ENCODE peak calls at places on chromosomes 7 and 10, in eight cellular contexts. One of them, this sample, is unnamed.

GRCh38 chr7:84073476-84073875 is 121.1 kb downstream of the SEMA3A start:
- DNase-seq in vagina: no peak
- DNase-seq in iris pigment epithelial cell: peak; percentile 71
- DNase-seq in GM06990: no peak
- DNase-seq in mesendoderm: peak; percentile 33
- DNase-seq in RCC 7860: no peak
- DNase-seq in Calu3: no peak
- DNase-seq in stimulated activated CD4-positive, alpha-beta T cell treated with anti-CD3 and anti-CD28 coated beads, Interleukin-1b, Interleukin-23, amount 100 ng/mL, for 24 hours: no peak
- DNase-seq in this sample: no peak

GRCh38 chr10:126199221-126199998 is 188.9 kb downstream of the ADAM12 start:
- DNase-seq in vagina: no peak
- DNase-seq in iris pigment epithelial cell: peak; percentile 94
- DNase-seq in GM06990: no peak
- DNase-seq in mesendoderm: no peak
- DNase-seq in RCC 7860: peak; percentile 99
- DNase-seq in Calu3: no peak
- DNase-seq in stimulated activated CD4-positive, alpha-beta T cell treated with anti-CD3 and anti-CD28 coated beads, Interleukin-1b, Interleukin-23, amount 100 ng/mL, for 24 hours: no peak
- DNase-seq in this sample: no peak

GRCh38 chr7:134419875-134420274 is 39.0 kb downstream of the AKR1B1 start:
- DNase-seq in vagina: no peak
- DNase-seq in iris pigment epithelial cell: no peak
- DNase-seq in GM06990: no peak
- DNase-seq in mesendoderm: no peak
- DNase-seq in RCC 7860: no peak
- DNase-seq in Calu3: no peak
- DNase-seq in stimulated activated CD4-positive, alpha-beta T cell treated with anti-CD3 and anti-CD28 coated beads, Interleukin-1b, Interleukin-23, amount 100 ng/mL, for 24 hours: no peak
- DNase-seq in this sample: no peak

GRCh38 chr10:123718544-123719060 is 52.4 kb downstream of the GPR26 start:
- DNase-seq in vagina: no peak
- DNase-seq in iris pigment epithelial cell: no peak
- DNase-seq in GM06990: no peak
- DNase-seq in mesendoderm: no peak
- DNase-seq in RCC 7860: no peak
- DNase-seq in Calu3: no peak
- DNase-seq in stimulated activated CD4-positive, alpha-beta T cell treated with anti-CD3 and anti-CD28 coated beads, Interleukin-1b, Interleukin-23, amount 100 ng/mL, for 24 hours: no peak
- DNase-seq in this sample: no peak

GRCh38 chr7:142461437-142461836 is 203.6 kb upstream of the PRSS58 start:
- DNase-seq in vagina: no peak
- DNase-seq in iris pigment epithelial cell: peak; percentile 91
- DNase-seq in GM06990: no peak
- DNase-seq in mesendoderm: no peak
- DNase-seq in RCC 7860: peak; percentile 35
- DNase-seq in Calu3: no peak
- DNase-seq in stimulated activated CD4-positive, alpha-beta T cell treated with anti-CD3 and anti-CD28 coated beads, Interleukin-1b, Interleukin-23, amount 100 ng/mL, for 24 hours: no peak
- DNase-seq in this sample: no peak

GRCh38 chr10:14904316-14904732 is 25.7 kb downstream of the SUV39H2 start:
- DNase-seq in vagina: no peak
- DNase-seq in iris pigment epithelial cell: peak; percentile 30
- DNase-seq in GM06990: no peak
- DNase-seq in mesendoderm: peak; percentile 46
- DNase-seq in RCC 7860: peak; percentile 24
- DNase-seq in Calu3: peak; percentile 30
- DNase-seq in stimulated activated CD4-positive, alpha-beta T cell treated with anti-CD3 and anti-CD28 coated beads, Interleukin-1b, Interleukin-23, amount 100 ng/mL, for 24 hours: no peak
- DNase-seq in this sample: peak; percentile 42

GRCh38 chr10:31464552-31464951 is 145.5 kb downstream of the ZEB1 start:
- DNase-seq in vagina: no peak
- DNase-seq in iris pigment epithelial cell: no peak
- DNase-seq in GM06990: no peak
- DNase-seq in mesendoderm: no peak
- DNase-seq in RCC 7860: no peak
- DNase-seq in Calu3: no peak
- DNase-seq in stimulated activated CD4-positive, alpha-beta T cell treated with anti-CD3 and anti-CD28 coated beads, Interleukin-1b, Interleukin-23, amount 100 ng/mL, for 24 hours: no peak
- DNase-seq in this sample: no peak

GRCh38 chr10:60426425-60426824 is 36.8 kb upstream of the ANK3 start:
- DNase-seq in vagina: no peak
- DNase-seq in iris pigment epithelial cell: peak; percentile 95
- DNase-seq in GM06990: no peak
- DNase-seq in mesendoderm: no peak
- DNase-seq in RCC 7860: peak; percentile 26
- DNase-seq in Calu3: peak; percentile 26
- DNase-seq in stimulated activated CD4-positive, alpha-beta T cell treated with anti-CD3 and anti-CD28 coated beads, Interleukin-1b, Interleukin-23, amount 100 ng/mL, for 24 hours: no peak
- DNase-seq in this sample: no peak

GRCh38 chr10:28254290-28254985 is 48.4 kb downstream of the MPP7 start:
- DNase-seq in vagina: no peak
- DNase-seq in iris pigment epithelial cell: peak; percentile 57
- DNase-seq in GM06990: no peak
- DNase-seq in mesendoderm: peak; percentile 55
- DNase-seq in RCC 7860: peak; percentile 35
- DNase-seq in Calu3: no peak
- DNase-seq in stimulated activated CD4-positive, alpha-beta T cell treated with anti-CD3 and anti-CD28 coated beads, Interleukin-1b, Interleukin-23, amount 100 ng/mL, for 24 hours: no peak
- DNase-seq in this sample: no peak

GRCh38 chr10:117552156-117552620 is 9.6 kb downstream of the EMX2 start:
- DNase-seq in vagina: no peak
- DNase-seq in iris pigment epithelial cell: peak; percentile 42
- DNase-seq in GM06990: no peak
- DNase-seq in mesendoderm: peak; percentile 56
- DNase-seq in RCC 7860: no peak
- DNase-seq in Calu3: no peak
- DNase-seq in stimulated activated CD4-positive, alpha-beta T cell treated with anti-CD3 and anti-CD28 coated beads, Interleukin-1b, Interleukin-23, amount 100 ng/mL, for 24 hours: no peak
- DNase-seq in this sample: no peak

GRCh38 chr10:128137877-128138276 is 11.7 kb upstream of the MKI67 start:
- DNase-seq in vagina: no peak
- DNase-seq in iris pigment epithelial cell: no peak
- DNase-seq in GM06990: no peak
- DNase-seq in mesendoderm: no peak
- DNase-seq in RCC 7860: no peak
- DNase-seq in Calu3: no peak
- DNase-seq in stimulated activated CD4-positive, alpha-beta T cell treated with anti-CD3 and anti-CD28 coated beads, Interleukin-1b, Interleukin-23, amount 100 ng/mL, for 24 hours: no peak
- DNase-seq in this sample: no peak

GRCh38 chr10:75599875-75600648 is 168.6 kb downstream of the LRMDA start:
- DNase-seq in vagina: no peak
- DNase-seq in iris pigment epithelial cell: no peak
- DNase-seq in GM06990: no peak
- DNase-seq in mesendoderm: no peak
- DNase-seq in RCC 7860: no peak
- DNase-seq in Calu3: no peak
- DNase-seq in stimulated activated CD4-positive, alpha-beta T cell treated with anti-CD3 and anti-CD28 coated beads, Interleukin-1b, Interleukin-23, amount 100 ng/mL, for 24 hours: no peak
- DNase-seq in this sample: no peak

GRCh38 chr10:93039721-93040120 is 20.9 kb upstream of the CYP26C1 start:
- DNase-seq in vagina: no peak
- DNase-seq in iris pigment epithelial cell: peak; percentile 49
- DNase-seq in GM06990: no peak
- DNase-seq in mesendoderm: peak; percentile 88
- DNase-seq in RCC 7860: no peak
- DNase-seq in Calu3: no peak
- DNase-seq in stimulated activated CD4-positive, alpha-beta T cell treated with anti-CD3 and anti-CD28 coated beads, Interleukin-1b, Interleukin-23, amount 100 ng/mL, for 24 hours: no peak
- DNase-seq in this sample: no peak

GRCh38 chr7:80918909-80919721 is at the start of gene SEMA3C:
- DNase-seq in vagina: no peak
- DNase-seq in iris pigment epithelial cell: peak; percentile 98
- DNase-seq in GM06990: peak; percentile 44
- DNase-seq in mesendoderm: peak; percentile 96
- DNase-seq in RCC 7860: peak; percentile 90
- DNase-seq in Calu3: peak; percentile 92
- DNase-seq in stimulated activated CD4-positive, alpha-beta T cell treated with anti-CD3 and anti-CD28 coated beads, Interleukin-1b, Interleukin-23, amount 100 ng/mL, for 24 hours: no peak
- DNase-seq in this sample: no peak

GRCh38 chr7:2668401-2668800 is 19.6 kb upstream of the AMZ1 start:
- DNase-seq in vagina: no peak
- DNase-seq in iris pigment epithelial cell: no peak
- DNase-seq in GM06990: no peak
- DNase-seq in mesendoderm: no peak
- DNase-seq in RCC 7860: peak; percentile 25
- DNase-seq in Calu3: peak; percentile 57
- DNase-seq in stimulated activated CD4-positive, alpha-beta T cell treated with anti-CD3 and anti-CD28 coated beads, Interleukin-1b, Interleukin-23, amount 100 ng/mL, for 24 hours: no peak
- DNase-seq in this sample: no peak

GRCh38 chr7:121015560-121015959 is 27.0 kb downstream of the CPED1 start:
- DNase-seq in vagina: no peak
- DNase-seq in iris pigment epithelial cell: no peak
- DNase-seq in GM06990: no peak
- DNase-seq in mesendoderm: no peak
- DNase-seq in RCC 7860: no peak
- DNase-seq in Calu3: no peak
- DNase-seq in stimulated activated CD4-positive, alpha-beta T cell treated with anti-CD3 and anti-CD28 coated beads, Interleukin-1b, Interleukin-23, amount 100 ng/mL, for 24 hours: no peak
- DNase-seq in this sample: no peak

GRCh38 chr10:113626809-113627370 is 37.0 kb downstream of the NRAP start:
- DNase-seq in vagina: no peak
- DNase-seq in iris pigment epithelial cell: no peak
- DNase-seq in GM06990: no peak
- DNase-seq in mesendoderm: no peak
- DNase-seq in RCC 7860: no peak
- DNase-seq in Calu3: no peak
- DNase-seq in stimulated activated CD4-positive, alpha-beta T cell treated with anti-CD3 and anti-CD28 coated beads, Interleukin-1b, Interleukin-23, amount 100 ng/mL, for 24 hours: no peak
- DNase-seq in this sample: no peak

GRCh38 chr10:130554701-130555410 is 418.7 kb downstream of the GLRX3 start:
- DNase-seq in vagina: peak; percentile 64
- DNase-seq in iris pigment epithelial cell: no peak
- DNase-seq in GM06990: no peak
- DNase-seq in mesendoderm: no peak
- DNase-seq in RCC 7860: no peak
- DNase-seq in Calu3: no peak
- DNase-seq in stimulated activated CD4-positive, alpha-beta T cell treated with anti-CD3 and anti-CD28 coated beads, Interleukin-1b, Interleukin-23, amount 100 ng/mL, for 24 hours: no peak
- DNase-seq in this sample: no peak

GRCh38 chr7:22631730-22632129 is 95.3 kb upstream of the IL6 start:
- DNase-seq in vagina: no peak
- DNase-seq in iris pigment epithelial cell: no peak
- DNase-seq in GM06990: no peak
- DNase-seq in mesendoderm: no peak
- DNase-seq in RCC 7860: no peak
- DNase-seq in Calu3: no peak
- DNase-seq in stimulated activated CD4-positive, alpha-beta T cell treated with anti-CD3 and anti-CD28 coated beads, Interleukin-1b, Interleukin-23, amount 100 ng/mL, for 24 hours: no peak
- DNase-seq in this sample: no peak

GRCh38 chr10:80444646-80445319 is 9.3 kb upstream of the TSPAN14 start:
- DNase-seq in vagina: no peak
- DNase-seq in iris pigment epithelial cell: peak; percentile 76
- DNase-seq in GM06990: peak; percentile 69
- DNase-seq in mesendoderm: peak; percentile 80
- DNase-seq in RCC 7860: peak; percentile 75
- DNase-seq in Calu3: peak; percentile 66
- DNase-seq in stimulated activated CD4-positive, alpha-beta T cell treated with anti-CD3 and anti-CD28 coated beads, Interleukin-1b, Interleukin-23, amount 100 ng/mL, for 24 hours: no peak
- DNase-seq in this sample: peak; percentile 62

GRCh38 chr7:127833641-127834040 is 181.6 kb downstream of the SND1 start:
- DNase-seq in vagina: no peak
- DNase-seq in iris pigment epithelial cell: peak; percentile 72
- DNase-seq in GM06990: no peak
- DNase-seq in mesendoderm: no peak
- DNase-seq in RCC 7860: no peak
- DNase-seq in Calu3: no peak
- DNase-seq in stimulated activated CD4-positive, alpha-beta T cell treated with anti-CD3 and anti-CD28 coated beads, Interleukin-1b, Interleukin-23, amount 100 ng/mL, for 24 hours: no peak
- DNase-seq in this sample: no peak

GRCh38 chr10:123458933-123459332 is 207.2 kb upstream of the GPR26 start:
- DNase-seq in vagina: no peak
- DNase-seq in iris pigment epithelial cell: no peak
- DNase-seq in GM06990: no peak
- DNase-seq in mesendoderm: no peak
- DNase-seq in RCC 7860: no peak
- DNase-seq in Calu3: no peak
- DNase-seq in stimulated activated CD4-positive, alpha-beta T cell treated with anti-CD3 and anti-CD28 coated beads, Interleukin-1b, Interleukin-23, amount 100 ng/mL, for 24 hours: no peak
- DNase-seq in this sample: no peak

GRCh38 chr10:77478248-77478963 is 159.2 kb downstream of the KCNMA1 start:
- DNase-seq in vagina: no peak
- DNase-seq in iris pigment epithelial cell: peak; percentile 90
- DNase-seq in GM06990: no peak
- DNase-seq in mesendoderm: peak; percentile 16
- DNase-seq in RCC 7860: peak; percentile 78
- DNase-seq in Calu3: no peak
- DNase-seq in stimulated activated CD4-positive, alpha-beta T cell treated with anti-CD3 and anti-CD28 coated beads, Interleukin-1b, Interleukin-23, amount 100 ng/mL, for 24 hours: no peak
- DNase-seq in this sample: no peak

GRCh38 chr10:127694580-127695193 is 42.3 kb upstream of the FOXI2 start:
- DNase-seq in vagina: no peak
- DNase-seq in iris pigment epithelial cell: no peak
- DNase-seq in GM06990: no peak
- DNase-seq in mesendoderm: peak; percentile 89
- DNase-seq in RCC 7860: peak; percentile 31
- DNase-seq in Calu3: peak; percentile 61
- DNase-seq in stimulated activated CD4-positive, alpha-beta T cell treated with anti-CD3 and anti-CD28 coated beads, Interleukin-1b, Interleukin-23, amount 100 ng/mL, for 24 hours: no peak
- DNase-seq in this sample: no peak

GRCh38 chr10:90314718-90315117 is 543.1 kb downstream of the HTR7 start:
- DNase-seq in vagina: no peak
- DNase-seq in iris pigment epithelial cell: peak; percentile 11
- DNase-seq in GM06990: no peak
- DNase-seq in mesendoderm: no peak
- DNase-seq in RCC 7860: no peak
- DNase-seq in Calu3: no peak
- DNase-seq in stimulated activated CD4-positive, alpha-beta T cell treated with anti-CD3 and anti-CD28 coated beads, Interleukin-1b, Interleukin-23, amount 100 ng/mL, for 24 hours: no peak
- DNase-seq in this sample: no peak

GRCh38 chr10:82213784-82214183 is 338.8 kb downstream of the NRG3 start:
- DNase-seq in vagina: no peak
- DNase-seq in iris pigment epithelial cell: no peak
- DNase-seq in GM06990: no peak
- DNase-seq in mesendoderm: no peak
- DNase-seq in RCC 7860: no peak
- DNase-seq in Calu3: no peak
- DNase-seq in stimulated activated CD4-positive, alpha-beta T cell treated with anti-CD3 and anti-CD28 coated beads, Interleukin-1b, Interleukin-23, amount 100 ng/mL, for 24 hours: no peak
- DNase-seq in this sample: no peak

GRCh38 chr7:116770941-116771340 is 91.4 kb upstream of the CAPZA2 start:
- DNase-seq in vagina: no peak
- DNase-seq in iris pigment epithelial cell: no peak
- DNase-seq in GM06990: no peak
- DNase-seq in mesendoderm: no peak
- DNase-seq in RCC 7860: no peak
- DNase-seq in Calu3: no peak
- DNase-seq in stimulated activated CD4-positive, alpha-beta T cell treated with anti-CD3 and anti-CD28 coated beads, Interleukin-1b, Interleukin-23, amount 100 ng/mL, for 24 hours: no peak
- DNase-seq in this sample: no peak

GRCh38 chr7:26162431-26162830 is 10.4 kb downstream of the NFE2L3 start:
- DNase-seq in vagina: no peak
- DNase-seq in iris pigment epithelial cell: no peak
- DNase-seq in GM06990: no peak
- DNase-seq in mesendoderm: no peak
- DNase-seq in RCC 7860: no peak
- DNase-seq in Calu3: no peak
- DNase-seq in stimulated activated CD4-positive, alpha-beta T cell treated with anti-CD3 and anti-CD28 coated beads, Interleukin-1b, Interleukin-23, amount 100 ng/mL, for 24 hours: no peak
- DNase-seq in this sample: no peak

GRCh38 chr7:91089382-91089963 is 174.8 kb upstream of the FZD1 start:
- DNase-seq in vagina: no peak
- DNase-seq in iris pigment epithelial cell: peak; percentile 40
- DNase-seq in GM06990: no peak
- DNase-seq in mesendoderm: peak; percentile 27
- DNase-seq in RCC 7860: peak; percentile 46
- DNase-seq in Calu3: peak; percentile 15
- DNase-seq in stimulated activated CD4-positive, alpha-beta T cell treated with anti-CD3 and anti-CD28 coated beads, Interleukin-1b, Interleukin-23, amount 100 ng/mL, for 24 hours: no peak
- DNase-seq in this sample: no peak

GRCh38 chr10:24513155-24513554 is 210.5 kb downstream of the ARHGAP21 start:
- DNase-seq in vagina: no peak
- DNase-seq in iris pigment epithelial cell: peak; percentile 27
- DNase-seq in GM06990: no peak
- DNase-seq in mesendoderm: peak; percentile 53
- DNase-seq in RCC 7860: no peak
- DNase-seq in Calu3: peak; percentile 26
- DNase-seq in stimulated activated CD4-positive, alpha-beta T cell treated with anti-CD3 and anti-CD28 coated beads, Interleukin-1b, Interleukin-23, amount 100 ng/mL, for 24 hours: no peak
- DNase-seq in this sample: no peak

GRCh38 chr10:3473271-3473670 is 300.7 kb upstream of the PITRM1 start:
- DNase-seq in vagina: no peak
- DNase-seq in iris pigment epithelial cell: no peak
- DNase-seq in GM06990: no peak
- DNase-seq in mesendoderm: no peak
- DNase-seq in RCC 7860: peak; percentile 33
- DNase-seq in Calu3: peak; percentile 79
- DNase-seq in stimulated activated CD4-positive, alpha-beta T cell treated with anti-CD3 and anti-CD28 coated beads, Interleukin-1b, Interleukin-23, amount 100 ng/mL, for 24 hours: no peak
- DNase-seq in this sample: no peak

GRCh38 chr10:59905066-59905734 is 1.2 kb downstream of the CCDC6 start:
- DNase-seq in vagina: no peak
- DNase-seq in iris pigment epithelial cell: peak; percentile 26
- DNase-seq in GM06990: peak; percentile 55
- DNase-seq in mesendoderm: peak; percentile 79
- DNase-seq in RCC 7860: no peak
- DNase-seq in Calu3: peak; percentile 37
- DNase-seq in stimulated activated CD4-positive, alpha-beta T cell treated with anti-CD3 and anti-CD28 coated beads, Interleukin-1b, Interleukin-23, amount 100 ng/mL, for 24 hours: no peak
- DNase-seq in this sample: peak; percentile 19

GRCh38 chr10:124027306-124028050 is 65.9 kb downstream of the CHST15 start:
- DNase-seq in vagina: no peak
- DNase-seq in iris pigment epithelial cell: no peak
- DNase-seq in GM06990: no peak
- DNase-seq in mesendoderm: no peak
- DNase-seq in RCC 7860: no peak
- DNase-seq in Calu3: no peak
- DNase-seq in stimulated activated CD4-positive, alpha-beta T cell treated with anti-CD3 and anti-CD28 coated beads, Interleukin-1b, Interleukin-23, amount 100 ng/mL, for 24 hours: no peak
- DNase-seq in this sample: no peak

GRCh38 chr10:112783653-112784426 is 166.2 kb upstream of the TCF7L2 start:
- DNase-seq in vagina: no peak
- DNase-seq in iris pigment epithelial cell: no peak
- DNase-seq in GM06990: no peak
- DNase-seq in mesendoderm: no peak
- DNase-seq in RCC 7860: no peak
- DNase-seq in Calu3: no peak
- DNase-seq in stimulated activated CD4-positive, alpha-beta T cell treated with anti-CD3 and anti-CD28 coated beads, Interleukin-1b, Interleukin-23, amount 100 ng/mL, for 24 hours: no peak
- DNase-seq in this sample: no peak

This sample was measured in effector memory CD8-positive, alpha-beta T cell.